ENCODE peak calls at places on chromosomes 16 and 17, in four cellular contexts. X is SK-N-SH, S is WTC11, G is HepG2. O is an unnamed sample.

GRCh38 chr16:20612551-20613470 is 36.6 kb upstream of the ACSM2B start:
- DNase-seq in G (no peak), S (no peak), X (no peak), O (no peak)

GRCh38 chr17:80141463-80142165 is 5.3 kb downstream of the EIF4A3 start:
- DNase-seq in X (no peak), G (no peak), S (no peak), O (no peak)

GRCh38 chr16:54987081-54987480 is 56.4 kb downstream of the IRX5 start:
- DNase-seq in S (no peak), X (no peak), G (no peak), O (no peak)

GRCh38 chr17:21815352-21816063 is 123.2 kb downstream of the KCNJ18 start:
- DNase-seq in X (no peak), S (no peak), G (no peak), O (peak; percentile 1)

GRCh38 chr17:55845385-55845784 is 94.5 kb downstream of the PCTP start:
- DNase-seq in G (no peak), X (peak; percentile 88), S (peak; percentile 79), O (no peak)

GRCh38 chr17:14775761-14776492 is 475.0 kb downstream of the HS3ST3B1 start:
- DNase-seq in X (no peak), S (no peak), G (no peak), O (no peak)

GRCh38 chr16:4972938-4973587 is 14.9 kb downstream of the SEC14L5 start:
- DNase-seq in S (no peak), G (no peak), X (no peak), O (no peak)

GRCh38 chr17:61410100-61410551 is 10.5 kb downstream of the TBX2 start:
- DNase-seq in X (peak; percentile 56), G (no peak), S (no peak), O (no peak)

GRCh38 chr16:73047536-73048291 is at the start of gene ZFHX3:
- DNase-seq in G (peak; percentile 76), S (peak; percentile 78), X (peak; percentile 82), O (no peak)

GRCh38 chr16:75304521-75305363 is 53.3 kb upstream of the BCAR1 start:
- DNase-seq in S (no peak), G (peak; percentile 67), X (no peak), O (peak; percentile 75)

GRCh38 chr16:68719993-68720489 is 17.1 kb upstream of the CDH1 start:
- DNase-seq in X (no peak), G (no peak), S (no peak), O (no peak)

GRCh38 chr16:48206594-48207242 is 37.4 kb upstream of the LONP2 start:
- DNase-seq in G (peak; percentile 69), X (no peak), S (no peak), O (no peak)

GRCh38 chr16:3776316-3776715 is 59.0 kb upstream of the TRAP1 start:
- DNase-seq in S (no peak), G (no peak), X (no peak), O (no peak)

GRCh38 chr17:36468903-36469635 is 17.4 kb upstream of the ZNHIT3 start:
- DNase-seq in G (no peak), S (no peak), X (no peak), O (no peak)

GRCh38 chr17:47785538-47786123 is 36.0 kb downstream of the OSBPL7 start:
- DNase-seq in G (peak; percentile 52), S (peak; percentile 82), X (no peak), O (peak; percentile 63)

GRCh38 chr17:59154721-59155438 is at the start of gene SKA2:
- DNase-seq in G (no peak), X (peak; percentile 85), S (peak; percentile 97), O (peak; percentile 93)

GRCh38 chr16:67199808-67200198 is 872 bp downstream of the ELMO3 start:
- DNase-seq in X (peak; percentile 61), S (peak; percentile 81), G (no peak), O (no peak)

GRCh38 chr17:73548620-73549311 is 95.5 kb downstream of the SDK2 start:
- DNase-seq in X (no peak), S (no peak), G (no peak), O (no peak)

GRCh38 chr17:57357830-57358426 is 101.6 kb downstream of the MSI2 start:
- DNase-seq in S (no peak), G (no peak), X (no peak), O (no peak)

GRCh38 chr17:36851230-36851629 is 86.0 kb upstream of the LHX1 start:
- DNase-seq in S (no peak), G (peak; percentile 19), X (no peak), O (no peak)

GRCh38 chr16:74738816-74739215 is 35.8 kb downstream of the FA2H start:
- DNase-seq in X (no peak), G (no peak), S (no peak), O (no peak)

GRCh38 chr17:42980766-42981397 is 517 bp downstream of the RUNDC1 start:
- DNase-seq in X (peak; percentile 65), S (peak; percentile 51), G (peak; percentile 55), O (peak; percentile 81)

GRCh38 chr17:37743612-37743874 is 1.3 kb downstream of the HNF1B start:
- DNase-seq in G (peak; percentile 88), S (no peak), X (peak; percentile 36), O (no peak)

GRCh38 chr17:4498461-4499397 is at the start of gene SPNS2:
- DNase-seq in G (no peak), S (peak; percentile 77), X (peak; percentile 97), O (peak; percentile 93)

GRCh38 chr16:31206776-31207175 is 4.2 kb upstream of the PYCARD start:
- DNase-seq in G (peak; percentile 79), X (no peak), S (no peak), O (no peak)

GRCh38 chr16:57600048-57600835 is 28.2 kb upstream of the ADGRG1 start:
- DNase-seq in G (peak; percentile 70), X (peak; percentile 67), S (peak; percentile 84), O (peak; percentile 56)

GRCh38 chr17:59004338-59005111 is 102.2 kb downstream of the TRIM37 start:
- DNase-seq in S (peak; percentile 78), X (peak; percentile 63), G (peak; percentile 58), O (peak; percentile 78)

GRCh38 chr17:75778861-75779249 is 5.8 kb upstream of the UNK start:
- DNase-seq in G (peak; percentile 49), S (peak; percentile 75), X (no peak), O (no peak)

GRCh38 chr16:15948532-15949209 is 745 bp upstream of the ABCC1 start:
- DNase-seq in X (no peak), G (peak; percentile 44), S (no peak), O (no peak)

GRCh38 chr16:77898671-77899211 is 110.4 kb downstream of the VAT1L start:
- DNase-seq in S (no peak), G (no peak), X (no peak), O (no peak)

GRCh38 chr16:77894054-77894632 is 105.8 kb downstream of the VAT1L start:
- DNase-seq in X (no peak), S (no peak), G (no peak), O (no peak)

GRCh38 chr16:77897831-77898540 is 109.6 kb downstream of the VAT1L start:
- DNase-seq in X (no peak), G (no peak), S (no peak), O (no peak)

GRCh38 chr16:77897038-77897437 is 108.7 kb downstream of the VAT1L start:
- DNase-seq in G (no peak), S (no peak), X (peak; percentile 25), O (no peak)

DNA sequence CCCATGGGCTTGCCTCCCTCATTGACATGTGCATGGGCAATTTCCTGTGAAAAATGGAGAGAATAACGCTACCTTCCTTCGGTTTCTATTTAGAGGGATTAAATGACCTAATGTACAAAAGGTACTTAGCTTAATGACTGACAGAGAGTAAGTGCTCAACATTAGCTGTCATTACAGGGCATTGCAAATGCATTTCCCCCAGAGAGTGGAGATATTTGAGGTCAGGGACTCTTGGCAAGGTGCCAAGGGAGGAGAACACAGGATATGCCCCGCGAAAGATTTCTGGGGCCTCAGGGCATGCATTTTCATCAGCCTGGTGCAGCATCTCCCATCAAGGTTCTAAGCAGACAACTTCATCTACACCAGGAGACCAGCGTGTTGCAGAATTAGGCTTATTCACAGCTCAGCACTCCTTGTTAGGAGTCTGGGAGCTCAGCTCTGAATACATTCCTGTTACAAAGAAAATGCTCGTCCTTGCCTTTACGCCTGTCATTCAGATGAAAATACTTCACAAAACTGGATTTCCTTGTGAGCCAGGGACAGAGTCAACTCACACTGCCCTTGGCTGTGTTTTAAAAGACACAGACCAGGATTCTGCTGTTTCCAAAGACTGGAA is 108.1 kb downstream of the VAT1L start:
- DNase-seq in X (peak; percentile 62), S (no peak), G (no peak), O (no peak)
- TF ChIP-seq FOXJ3 in X (no peak), S (no peak), G (no peak), O (no peak)

GRCh38 chr16:11087691-11088431 is 143.5 kb downstream of the CLEC16A start:
- DNase-seq in S (peak; percentile 31), X (no peak), G (no peak), O (no peak)
- TF ChIP-seq FOXJ3 in S (no peak), X (no peak), G (no peak), O (no peak)

GRCh38 chr16:50547944-50548658 is at the start of gene NKD1:
- DNase-seq in S (peak; percentile 69), G (peak; percentile 84), X (peak; percentile 97), O (peak; percentile 95)
- TF ChIP-seq FOXJ3 in S (no peak), G (no peak), X (no peak), O (no peak)

DNA sequence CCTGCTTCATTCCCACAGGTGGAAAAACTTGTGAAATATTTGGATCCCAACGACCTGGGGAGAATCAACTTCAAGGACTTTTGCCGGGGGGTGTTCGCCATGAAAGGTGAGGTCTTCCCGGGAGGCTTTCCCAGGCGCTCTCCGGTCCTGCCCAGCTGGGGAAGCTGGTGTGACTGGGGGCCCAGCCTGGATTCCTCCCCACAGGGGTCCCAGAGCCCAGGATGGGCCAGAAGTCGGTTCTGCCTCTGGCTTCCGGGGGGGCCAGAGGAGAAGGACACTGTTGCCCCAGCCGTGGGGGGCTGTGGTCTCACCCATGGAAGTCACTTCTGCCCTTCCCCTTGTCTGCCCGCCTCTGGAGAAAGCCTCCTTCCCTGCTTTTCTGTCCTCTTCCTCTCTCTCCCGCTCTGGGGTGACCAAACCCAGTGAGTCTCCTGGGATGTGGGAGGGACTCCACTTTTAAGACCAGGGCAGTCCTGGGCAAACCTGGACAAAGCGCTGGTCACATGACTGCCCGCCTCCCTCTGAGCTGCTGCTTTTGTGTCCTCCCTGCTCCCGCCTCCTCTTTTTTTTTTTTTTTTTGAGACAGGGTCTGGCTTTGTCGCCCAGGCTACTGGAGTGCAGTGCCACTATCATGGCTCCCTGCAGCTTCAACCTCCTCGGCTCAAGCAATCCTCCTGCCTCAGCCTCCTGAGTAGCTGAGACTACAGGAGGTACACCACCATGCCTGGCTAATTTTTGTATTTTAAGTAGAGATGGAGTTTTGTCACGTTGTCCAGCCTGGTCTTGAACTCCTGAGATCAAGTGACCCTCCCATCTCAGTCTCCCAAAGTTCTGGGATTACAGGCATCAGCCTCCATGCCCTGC is 40.6 kb downstream of the RAB11FIP4 start:
- DNase-seq in S (no peak), G (peak; percentile 30), X (no peak), O (no peak)
- TF ChIP-seq FOXJ3 in S (no peak), G (no peak), X (no peak), O (no peak)